ENCODE peak calls at places on chromosomes 2 and 18, in nine cellular contexts. Q is RCC 7860, D is activated gamma-delta T cell, X is HCEC 1CT, V is T-helper 22 cell, P is SHP77, J is left cardiac atrium, A is cardiac fibroblast, E is NCI-H2227 treated with DMSO at 0.1 percent for 48 hours. W is an unnamed sample.

GRCh38 chr2:39542523-39542922 is 105.4 kb upstream of the MAP4K3 start:
- DNase-seq in Q (no peak), D (no peak), X (no peak), V (no peak), P (no peak), J (no peak), A (no peak), E (no peak), W (no peak)

GRCh38 chr18:28411806-28412205 is 234.9 kb upstream of the CDH2 start:
- DNase-seq in Q (no peak), D (no peak), X (peak), V (no peak), P (no peak), J (peak), A (peak), E (no peak), W (no peak)

GRCh38 chr2:59066787-59067399 is 825.8 kb upstream of the FANCL start:
- DNase-seq in Q (no peak), D (peak), X (no peak), V (no peak), P (no peak), J (no peak), A (no peak), E (no peak), W (no peak)

GRCh38 chr2:215973954-215974699 is 39.2 kb downstream of the MREG start:
- DNase-seq in Q (no peak), D (no peak), X (peak), V (no peak), P (no peak), J (no peak), A (no peak), E (no peak), W (peak)

GRCh38 chr2:109460553-109461324 is 153.0 kb downstream of the SEPTIN10 start:
- DNase-seq in Q (peak), D (no peak), X (no peak), V (no peak), P (no peak), J (no peak), A (no peak), E (no peak), W (peak)

GRCh38 chr2:105545731-105546622 is 147.1 kb upstream of the FHL2 start:
- DNase-seq in Q (peak), D (no peak), X (peak), V (peak), P (peak), J (peak), A (peak), E (peak), W (no peak)

GRCh38 chr2:192243488-192243887 is 48.8 kb upstream of the TMEFF2 start:
- DNase-seq in Q (no peak), D (no peak), X (peak), V (no peak), P (no peak), J (no peak), A (no peak), E (no peak), W (no peak)

GRCh38 chr2:110785439-110785838 is 53.1 kb downstream of the ACOXL start:
- DNase-seq in Q (no peak), D (no peak), X (no peak), V (no peak), P (no peak), J (no peak), A (no peak), E (no peak), W (no peak)